ENCODE peak calls at places on chromosome 2, in nine cellular contexts. F, R, G, N, P, S, V, Q and Y are unnamed samples.

GRCh38 chr2:216777637-216778273 is 82.1 kb downstream of the TNP1 start:
- DNase-seq in F (peak; percentile 63), R (peak; percentile 84), G (peak; percentile 56), N (no peak), P (no peak), S (peak; percentile 83), V (no peak), Q (no peak), Y (peak; percentile 62)

GRCh38 chr2:108927936-108928659 is 60.9 kb downstream of the EDAR start:
- DNase-seq in F (peak; percentile 27), R (peak; percentile 68), G (peak; percentile 12), N (no peak), P (peak; percentile 38), S (peak; percentile 38), V (peak; percentile 18), Q (no peak), Y (peak; percentile 55)

GRCh38 chr2:160538559-160539355 is 45.1 kb upstream of the RBMS1 start:
- DNase-seq in F (no peak), R (no peak), G (no peak), N (peak; percentile 49), P (no peak), S (no peak), V (no peak), Q (no peak), Y (no peak)

GRCh38 chr2:44450806-44451205 is 89.1 kb downstream of the CAMKMT start:
- DNase-seq in F (no peak), R (no peak), G (no peak), N (no peak), P (no peak), S (no peak), V (no peak), Q (no peak), Y (no peak)

GRCh38 chr2:134677866-134678774 is 40.7 kb downstream of the TMEM163 start:
- DNase-seq in F (no peak), R (no peak), G (no peak), N (no peak), P (no peak), S (no peak), V (no peak), Q (no peak), Y (no peak)

GRCh38 chr2:18398833-18399232 is 161.6 kb downstream of the RDH14 start:
- DNase-seq in F (no peak), R (no peak), G (no peak), N (no peak), P (no peak), S (no peak), V (peak; percentile 47), Q (no peak), Y (no peak)

GRCh38 chr2:232547991-232548390 is 2.4 kb downstream of the TIGD1 start:
- DNase-seq in F (no peak), R (no peak), G (no peak), N (no peak), P (no peak), S (no peak), V (no peak), Q (no peak), Y (no peak)

GRCh38 chr2:99821572-99822369 is 320.6 kb downstream of the AFF3 start:
- DNase-seq in F (no peak), R (no peak), G (no peak), N (no peak), P (no peak), S (no peak), V (no peak), Q (no peak), Y (no peak)

GRCh38 chr2:132595186-132595585 is 74.8 kb downstream of the LYPD1 start:
- DNase-seq in F (no peak), R (no peak), G (no peak), N (no peak), P (no peak), S (no peak), V (no peak), Q (no peak), Y (no peak)

GRCh38 chr2:181178130-181178529 is 197.7 kb downstream of the UBE2E3 start:
- DNase-seq in F (no peak), R (no peak), G (no peak), N (no peak), P (no peak), S (no peak), V (no peak), Q (no peak), Y (no peak)

GRCh38 chr2:37167636-37168182 is 10.9 kb upstream of the EIF2AK2 start:
- DNase-seq in F (no peak), R (peak; percentile 51), G (no peak), N (no peak), P (no peak), S (no peak), V (no peak), Q (no peak), Y (no peak)